ENCODE peak calls at places on chromosomes 5 and 9, in nine cellular contexts. S is stomach, M is OCI-LY7, D is lower lobe of right lung, H is thyroid gland, C is GM06990, R is AG04450, Y is adrenal gland, F is Panc1. A is an unnamed sample.

GRCh38 chr5:72658767-72659540 is 151.7 kb upstream of the ZNF366 start:
- DNase-seq in D (no peak), C (no peak), M (no peak), Y (no peak), F (no peak), H (no peak), S (no peak), R (no peak), A (peak)

GRCh38 chr5:172407861-172408260 is 46.5 kb downstream of the SH3PXD2B start:
- DNase-seq in F (no peak), D (no peak), Y (peak), M (no peak), S (no peak), R (no peak), H (no peak), C (no peak), A (no peak)

GRCh38 chr9:75640250-75640649 is 250.2 kb upstream of the PCSK5 start:
- DNase-seq in Y (no peak), M (peak), H (no peak), D (no peak), C (no peak), S (no peak), R (no peak), F (no peak), A (no peak)

GRCh38 chr5:175092691-175093090 is 351.3 kb downstream of the DRD1 start:
- DNase-seq in D (no peak), F (no peak), Y (no peak), R (no peak), S (no peak), H (no peak), M (no peak), C (no peak), A (no peak)

GRCh38 chr9:136170291-136170901 is 34.5 kb downstream of the LHX3 start:
- DNase-seq in R (no peak), C (peak), H (peak), D (no peak), M (peak), F (no peak), S (peak), Y (peak), A (peak)

GRCh38 chr9:97711223-97711626 is 14.1 kb upstream of the XPA start:
- DNase-seq in R (no peak), M (no peak), C (no peak), Y (no peak), D (no peak), F (no peak), H (no peak), S (no peak), A (no peak)

GRCh38 chr5:133473291-133473690 is 139.1 kb downstream of the FSTL4 start:
- DNase-seq in S (no peak), F (no peak), D (no peak), R (no peak), C (no peak), H (no peak), M (no peak), Y (no peak), A (no peak)

GRCh38 chr5:179135006-179135405 is 74.8 kb downstream of the ZNF354C start:
- DNase-seq in D (peak), R (no peak), C (no peak), Y (no peak), S (no peak), M (no peak), F (no peak), H (no peak), A (no peak)

GRCh38 chr5:36826694-36827093 is 49.9 kb upstream of the NIPBL start:
- DNase-seq in R (no peak), C (no peak), M (no peak), Y (no peak), F (no peak), D (no peak), S (no peak), H (no peak), A (no peak)

GRCh38 chr9:24391095-24391494 is 154.6 kb downstream of the IZUMO3 start:
- DNase-seq in Y (no peak), H (no peak), M (no peak), R (no peak), F (no peak), D (no peak), S (no peak), C (no peak), A (no peak)

GRCh38 chr5:82351754-82352145 is 73.6 kb upstream of the RPS23 start:
- DNase-seq in F (peak), D (no peak), C (no peak), M (peak), S (no peak), H (no peak), R (peak), Y (no peak), A (peak)

GRCh38 chr9:90975666-90976538 is 174.3 kb downstream of the SYK start:
- DNase-seq in Y (no peak), C (no peak), H (no peak), R (no peak), S (no peak), D (no peak), F (no peak), M (no peak), A (no peak)

GRCh38 chr9:112094240-112094639 is 80.9 kb downstream of the SUSD1 start:
- DNase-seq in Y (no peak), D (no peak), R (no peak), F (no peak), H (no peak), C (no peak), M (no peak), S (no peak), A (no peak)

GRCh38 chr5:139690385-139691274 is 42.5 kb downstream of the CXXC5 start:
- DNase-seq in M (no peak), F (no peak), C (no peak), S (no peak), H (no peak), D (no peak), R (no peak), Y (peak), A (no peak)

GRCh38 chr5:96896285-96896711 is 20.0 kb downstream of the ERAP2 start:
- DNase-seq in S (no peak), D (no peak), H (no peak), F (no peak), C (no peak), R (no peak), M (peak), Y (no peak), A (peak)

GRCh38 chr9:94586316-94586715 is 7.3 kb downstream of the FBP2 start:
- DNase-seq in C (no peak), D (no peak), F (no peak), M (no peak), H (no peak), R (no peak), S (no peak), Y (no peak), A (peak)

GRCh38 chr5:179311091-179311470 is 34.2 kb downstream of the ADAMTS2 start:
- DNase-seq in H (no peak), R (no peak), D (no peak), Y (no peak), S (no peak), M (no peak), C (no peak), F (no peak), A (no peak)

GRCh38 chr9:30622551-30622950 is 1761.9 kb upstream of the ACO1 start:
- DNase-seq in H (no peak), Y (no peak), D (no peak), F (no peak), M (no peak), R (no peak), S (no peak), C (no peak), A (no peak)

GRCh38 chr5:78638423-78638822 is 10.1 kb downstream of the LHFPL2 start:
- DNase-seq in C (no peak), D (no peak), S (peak), M (no peak), H (peak), Y (peak), F (peak), R (peak), A (no peak)

GRCh38 chr5:96243203-96243602 is 189.8 kb downstream of the PCSK1 start:
- DNase-seq in R (no peak), F (no peak), S (no peak), D (no peak), H (no peak), Y (no peak), M (no peak), C (no peak), A (no peak)

GRCh38 chr9:107208121-107208520 is 75.0 kb upstream of the RAD23B start:
- DNase-seq in Y (no peak), R (no peak), D (no peak), F (no peak), C (no peak), H (no peak), S (no peak), M (no peak), A (peak)

GRCh38 chr5:112077180-112077579 is 320.2 kb upstream of the NREP start:
- DNase-seq in S (no peak), F (no peak), D (no peak), H (no peak), M (no peak), Y (no peak), R (no peak), C (peak), A (peak)

GRCh38 chr9:5838884-5839571 is 6.1 kb upstream of the ERMP1 start:
- DNase-seq in D (no peak), H (peak), C (no peak), S (peak), Y (peak), F (no peak), M (peak), R (no peak), A (peak)

GRCh38 chr5:106521701-106522100 is 1149.0 kb downstream of the EFNA5 start:
- DNase-seq in H (peak), S (no peak), C (no peak), D (no peak), F (no peak), Y (no peak), R (peak), M (no peak), A (peak)

GRCh38 chr5:76733049-76733417 is 17.1 kb downstream of the F2R start:
- DNase-seq in C (no peak), H (no peak), R (no peak), M (no peak), S (no peak), Y (no peak), D (no peak), F (no peak), A (peak)

GRCh38 chr5:134312796-134313195 is 54.2 kb downstream of the CDKL3 start:
- DNase-seq in H (no peak), F (no peak), M (no peak), S (no peak), Y (no peak), D (no peak), C (no peak), R (no peak), A (no peak)

GRCh38 chr9:96073531-96074284 is 198.2 kb downstream of the ERCC6L2 start:
- DNase-seq in M (no peak), C (no peak), D (no peak), H (peak), S (peak), R (no peak), Y (no peak), F (no peak), A (no peak)

GRCh38 chr5:142783601-142784291 is 13.6 kb downstream of the ARHGAP26 start:
- DNase-seq in R (no peak), D (no peak), F (no peak), Y (peak), C (no peak), S (no peak), M (no peak), H (no peak), A (peak)

GRCh38 chr5:38433160-38433861 is 123.1 kb downstream of the LIFR start:
- DNase-seq in C (no peak), F (no peak), H (peak), M (no peak), D (no peak), Y (no peak), R (peak), S (no peak), A (no peak)

GRCh38 chr9:72351538-72352453 is 13.2 kb downstream of the ZFAND5 start:
- DNase-seq in H (peak), Y (no peak), M (no peak), R (no peak), D (no peak), S (no peak), F (peak), C (no peak), A (no peak)

GRCh38 chr5:139878093-139878492 is 82.5 kb downstream of the PSD2 start:
- DNase-seq in Y (no peak), C (no peak), D (no peak), M (no peak), F (no peak), R (no peak), H (peak), S (no peak), A (no peak)

GRCh38 chr5:476102-476813 is 33.3 kb downstream of the EXOC3 start:
- DNase-seq in F (no peak), D (peak), S (no peak), M (no peak), H (no peak), C (no peak), R (no peak), Y (no peak), A (no peak)

GRCh38 chr9:134344068-134344820 is 18.0 kb downstream of the RXRA start:
- DNase-seq in H (no peak), Y (peak), R (no peak), F (no peak), C (no peak), M (no peak), D (peak), S (no peak), A (no peak)

GRCh38 chr5:117084052-117084451 is 509.4 kb upstream of the SEMA6A start:
- DNase-seq in F (no peak), R (no peak), S (no peak), H (no peak), D (no peak), Y (no peak), C (no peak), M (no peak), A (no peak)

GRCh38 chr9:120742951-120743416 is 28.7 kb upstream of the MEGF9 start:
- DNase-seq in C (peak), F (peak), Y (no peak), H (no peak), R (no peak), D (no peak), M (peak), S (no peak), A (peak)

GRCh38 chr9:95171001-95171400 is 146.5 kb downstream of the FANCC start:
- DNase-seq in Y (no peak), M (peak), F (no peak), H (no peak), D (no peak), S (no peak), C (peak), R (no peak), A (peak)

DNA sequence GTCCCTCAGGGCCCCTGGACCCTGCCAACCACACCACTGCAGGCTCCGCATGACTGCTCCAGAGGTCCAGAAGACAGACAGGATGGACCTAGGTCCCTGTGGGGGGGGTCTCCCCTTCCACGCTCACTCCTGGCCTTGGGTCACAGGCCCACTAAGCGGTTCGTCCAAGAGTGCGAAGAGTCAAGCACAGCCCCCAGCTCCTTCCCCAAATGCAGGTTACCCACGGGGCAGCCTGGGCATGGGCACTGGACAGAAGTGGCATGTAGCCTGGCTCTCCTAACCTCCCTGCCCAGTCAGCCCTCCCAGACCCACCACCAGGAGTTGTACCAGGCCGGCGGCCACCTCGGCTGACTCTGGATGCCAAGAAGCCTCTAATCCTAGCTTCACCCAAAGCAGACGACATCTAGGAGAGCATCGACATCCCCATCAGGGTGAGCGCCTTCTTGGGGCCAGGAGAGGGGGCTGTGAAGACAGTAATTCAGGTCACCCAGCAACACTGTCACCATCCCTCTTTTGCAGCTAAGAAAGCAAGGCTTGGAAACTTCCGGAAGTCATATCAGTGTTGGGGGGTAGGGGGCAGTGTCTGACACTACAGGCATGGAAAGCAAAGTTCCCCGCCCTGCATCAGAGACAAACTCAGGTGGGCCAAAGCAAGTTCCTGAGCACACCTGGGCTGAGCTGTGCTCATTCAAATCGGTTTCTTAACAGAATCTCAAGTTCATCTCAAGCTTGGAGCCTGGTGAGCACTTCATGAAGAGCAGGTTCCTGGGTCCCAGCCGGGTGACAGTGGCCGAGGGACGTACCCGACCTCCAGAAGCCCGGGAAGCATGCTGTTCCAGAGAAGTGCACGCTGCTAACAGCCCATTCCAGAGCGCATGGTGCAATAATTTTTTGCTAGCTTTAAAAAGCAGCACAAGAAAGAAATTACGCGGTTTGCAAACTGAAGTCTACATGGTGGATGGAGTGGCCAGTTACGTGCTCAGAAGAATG is 68.7 kb downstream of the SEMA4D start:
- DNase-seq in F (no peak), C (no peak), R (no peak), Y (no peak), H (no peak), M (peak), D (no peak), S (no peak), A (peak)
- TF ChIP-seq CTCF in F (no peak), C (peak), R (peak), Y (no peak), H (no peak), M (peak), D (no peak), S (no peak), A (peak)

GRCh38 chr9:110895141-110895912 is 142.9 kb downstream of the LPAR1 start:
- DNase-seq in R (no peak), S (no peak), F (no peak), M (no peak), Y (no peak), H (peak), D (no peak), C (no peak), A (no peak)

GRCh38 chr9:110897899-110898298 is 140.4 kb downstream of the LPAR1 start:
- DNase-seq in F (no peak), H (no peak), D (no peak), C (no peak), M (no peak), Y (no peak), R (no peak), S (no peak), A (no peak)

GRCh38 chr9:110900451-110900850 is 137.8 kb downstream of the LPAR1 start:
- DNase-seq in Y (no peak), F (no peak), D (no peak), C (no peak), M (no peak), R (no peak), S (no peak), H (no peak), A (no peak)

DNA sequence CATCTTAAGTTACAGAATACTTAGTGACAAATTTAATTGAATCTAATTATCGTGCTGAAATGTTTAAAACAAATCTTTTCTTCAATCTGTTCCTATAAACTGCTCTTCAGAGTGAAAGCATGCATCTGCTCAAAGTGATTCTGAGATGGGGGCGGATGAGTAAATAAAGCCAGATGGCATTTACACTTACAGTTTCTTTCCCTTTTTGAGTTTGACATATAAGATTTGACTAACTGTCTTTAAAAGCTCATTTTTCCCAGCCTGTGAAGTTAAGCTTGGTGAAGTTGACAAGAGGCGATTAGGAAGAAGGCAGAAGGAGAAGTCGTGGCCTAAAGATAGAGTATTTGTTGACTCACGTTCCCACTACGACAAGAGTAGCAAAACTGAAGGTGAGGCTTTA is 137.4 kb downstream of the LPAR1 start:
- DNase-seq in H (no peak), S (no peak), F (no peak), R (no peak), Y (no peak), C (peak), M (no peak), D (no peak), A (no peak)
- H3K4me3 ChIP-seq in H (no peak), S (no peak), F (no peak), R (no peak), Y (no peak), C (no peak), M (no peak), D (no peak), A (no peak)

GRCh38 chr5:168706655-168707069 is 127.5 kb upstream of the PANK3 start:
- DNase-seq in R (no peak), H (peak), D (no peak), Y (peak), F (peak), S (no peak), C (no peak), M (peak), A (peak)
- TF ChIP-seq CTCF in R (peak), H (no peak), D (peak), Y (peak), F (peak), S (peak), C (peak), M (peak), A (peak)

DNA sequence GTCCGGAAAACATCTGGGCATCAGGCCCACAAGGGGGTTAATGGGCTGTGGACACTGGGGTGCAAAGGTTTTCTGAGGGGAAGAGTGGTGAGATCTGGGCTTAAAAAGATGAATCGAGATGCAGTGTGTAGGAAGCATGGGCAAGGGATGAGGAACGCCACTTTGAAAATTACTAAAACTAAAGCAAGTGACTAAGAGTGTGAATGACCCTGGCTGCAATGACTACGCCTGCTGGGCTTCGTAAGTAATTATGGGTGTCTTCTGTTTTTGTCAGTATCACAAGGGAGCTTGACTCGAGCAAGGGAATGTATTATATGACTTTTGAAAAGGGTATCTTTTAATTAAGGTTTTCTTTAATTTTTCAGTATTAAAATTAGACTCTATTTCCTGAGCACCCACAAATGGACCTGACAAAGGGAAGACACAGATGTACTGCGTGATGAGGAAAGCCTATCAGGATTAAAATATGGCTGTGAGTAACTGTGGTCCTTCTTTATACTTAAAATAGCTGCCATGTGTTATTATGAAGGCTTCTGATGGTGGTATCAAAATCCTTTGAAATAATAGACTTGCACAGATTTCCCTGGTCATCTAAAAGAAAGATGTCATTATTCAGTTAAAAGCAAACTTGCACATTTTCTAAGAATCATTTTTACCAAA is 4.2 kb downstream of the CTXN3 start:
- DNase-seq in D (no peak), Y (no peak), M (no peak), S (no peak), H (no peak), R (no peak), F (no peak), C (no peak), A (peak)
- H3K4me3 ChIP-seq in D (no peak), Y (no peak), M (no peak), S (no peak), H (no peak), R (no peak), F (no peak), C (no peak), A (no peak)